ENCODE peak calls at places on chromosomes 7 and 10, in nine cellular contexts. D, V, N, Q, U, H, M, Z and R are unnamed samples.

GRCh38 chr10:59098387-59098786 is 78.1 kb upstream of the PHYHIPL start:
- DNase-seq in D (peak), M (no peak), Q (no peak), H (no peak), N (no peak), Z (peak), V (no peak), U (no peak), R (no peak)

GRCh38 chr10:43322769-43323168 is 48.7 kb upstream of the FXYD4 start:
- DNase-seq in Q (peak), D (peak), H (peak), V (peak), Z (peak), U (peak), M (peak), N (peak), R (peak)

GRCh38 chr10:23927926-23928325 is 281.0 kb upstream of the KIAA1217 start:
- DNase-seq in D (no peak), N (no peak), Z (no peak), V (no peak), M (no peak), H (no peak), U (no peak), Q (no peak), R (no peak)

GRCh38 chr10:84270708-84271107 is 25.9 kb downstream of the RGR start:
- DNase-seq in Q (no peak), D (peak), Z (no peak), M (peak), H (no peak), N (no peak), U (no peak), V (no peak), R (no peak)

GRCh38 chr10:17430647-17431355 is 23.6 kb downstream of the ST8SIA6 start:
- DNase-seq in H (no peak), M (no peak), N (peak), Q (peak), D (peak), Z (peak), U (peak), V (peak), R (peak)

GRCh38 chr7:151632750-151633515 is 113.2 kb upstream of the RHEB start:
- DNase-seq in Q (peak), N (peak), D (peak), M (no peak), U (peak), Z (peak), H (peak), V (peak), R (peak)

GRCh38 chr7:103658055-103659010 is 212.3 kb upstream of the SLC26A5 start:
- DNase-seq in H (no peak), N (no peak), U (no peak), D (no peak), Q (no peak), V (no peak), M (no peak), Z (no peak), R (no peak)

GRCh38 chr7:135684134-135684533 is 21.8 kb downstream of the STMP1 start:
- DNase-seq in Z (no peak), D (peak), Q (no peak), N (no peak), V (no peak), M (no peak), U (no peak), H (no peak), R (no peak)

GRCh38 chr7:118755067-118755625 is 530.6 kb downstream of the ANKRD7 start:
- DNase-seq in V (no peak), M (no peak), N (peak), U (no peak), Q (no peak), Z (no peak), D (peak), H (no peak), R (no peak)

GRCh38 chr10:79608505-79609375 is 2.0 kb upstream of the SFTPA1 start:
- DNase-seq in D (peak), H (no peak), M (no peak), N (no peak), Q (peak), U (peak), Z (peak), V (peak), R (peak)

GRCh38 chr10:71077143-71077581 is 135.2 kb upstream of the UNC5B start:
- DNase-seq in M (no peak), D (peak), V (no peak), Z (no peak), U (peak), H (no peak), N (peak), Q (peak), R (no peak)

GRCh38 chr7:30705008-30705407 is 22.8 kb upstream of the CRHR2 start:
- DNase-seq in N (peak), V (no peak), Q (peak), Z (no peak), D (no peak), U (no peak), M (no peak), H (no peak), R (no peak)

GRCh38 chr10:89301721-89302445 is at the start of gene IFIT2:
- DNase-seq in Q (no peak), Z (peak), U (peak), V (peak), N (no peak), D (peak), M (peak), H (peak), R (peak)

GRCh38 chr10:9158675-9159074 is 1104.2 kb downstream of the GATA3 start:
- DNase-seq in Q (no peak), D (peak), V (no peak), U (no peak), N (no peak), Z (no peak), H (no peak), M (no peak), R (no peak)